ENCODE peak calls at places on chromosomes 1 and 21, in nine cellular contexts. K, Z, M, B, G, V, J, D and E are unnamed samples.

GRCh38 chr1:246572795-246573194 is 6.5 kb downstream of the CNST start:
- DNase-seq in K (no peak), Z (no peak), M (no peak), B (no peak), G (no peak), V (no peak), J (no peak), D (no peak), E (no peak)

GRCh38 chr1:40652979-40653378 is 12.5 kb downstream of the RIMS3 start:
- DNase-seq in K (no peak), Z (no peak), M (no peak), B (no peak), G (no peak), V (no peak), J (no peak), D (no peak), E (no peak)

GRCh38 chr1:115184951-115185331 is 95.6 kb upstream of the TSPAN2 start:
- DNase-seq in K (peak), Z (peak), M (no peak), B (peak), G (no peak), V (no peak), J (no peak), D (peak), E (no peak)

GRCh38 chr1:66599346-66599745 is 65.4 kb downstream of the SGIP1 start:
- DNase-seq in K (no peak), Z (no peak), M (no peak), B (no peak), G (no peak), V (no peak), J (no peak), D (no peak), E (no peak)

GRCh38 chr21:44498965-44499560 is 40.9 kb downstream of the KRTAP10-1 start:
- DNase-seq in K (no peak), Z (no peak), M (no peak), B (no peak), G (no peak), V (no peak), J (no peak), D (no peak), E (no peak)

GRCh38 chr1:155272466-155273133 is 704 bp downstream of the CLK2 start:
- DNase-seq in K (no peak), Z (peak), M (no peak), B (peak), G (no peak), V (no peak), J (no peak), D (no peak), E (no peak)

GRCh38 chr1:14955986-14956385 is 197.6 kb upstream of the TMEM51 start:
- DNase-seq in K (no peak), Z (no peak), M (no peak), B (no peak), G (no peak), V (no peak), J (no peak), D (no peak), E (no peak)

GRCh38 chr1:91752324-91752723 is 133.6 kb downstream of the TGFBR3 start:
- DNase-seq in K (no peak), Z (no peak), M (no peak), B (no peak), G (no peak), V (no peak), J (no peak), D (peak), E (no peak)

GRCh38 chr1:109167114-109167513 is 46.6 kb upstream of the SARS1 start:
- DNase-seq in K (no peak), Z (no peak), M (no peak), B (no peak), G (no peak), V (no peak), J (no peak), D (no peak), E (no peak)

GRCh38 chr21:46597896-46598343 is 7.0 kb downstream of the S100B start:
- DNase-seq in K (no peak), Z (no peak), M (no peak), B (no peak), G (no peak), V (no peak), J (no peak), D (no peak), E (no peak)

GRCh38 chr1:209580577-209580976 is 2.9 kb upstream of the CAMK1G start:
- DNase-seq in K (no peak), Z (no peak), M (no peak), B (peak), G (no peak), V (no peak), J (no peak), D (no peak), E (no peak)

GRCh38 chr1:223016890-223017289 is 126.2 kb downstream of the TLR5 start:
- DNase-seq in K (no peak), Z (no peak), M (no peak), B (no peak), G (no peak), V (no peak), J (no peak), D (no peak), E (no peak)

GRCh38 chr1:52913537-52913936 is 8.0 kb downstream of the ECHDC2 start:
- DNase-seq in K (no peak), Z (no peak), M (no peak), B (no peak), G (peak), V (no peak), J (no peak), D (no peak), E (no peak)

GRCh38 chr21:15124731-15125130 is 59.9 kb upstream of the NRIP1 start:
- DNase-seq in K (no peak), Z (no peak), M (no peak), B (no peak), G (no peak), V (no peak), J (no peak), D (no peak), E (no peak)

GRCh38 chr1:51234721-51235425 is 1.2 kb upstream of the RNF11 start:
- DNase-seq in K (peak), Z (peak), M (no peak), B (peak), G (no peak), V (no peak), J (peak), D (no peak), E (peak)

GRCh38 chr1:5886140-5886483 is 106.1 kb downstream of the NPHP4 start:
- DNase-seq in K (no peak), Z (no peak), M (no peak), B (no peak), G (no peak), V (no peak), J (no peak), D (no peak), E (no peak)

GRCh38 chr1:78301141-78301540 is 189.6 kb upstream of the PTGFR start:
- DNase-seq in K (no peak), Z (no peak), M (no peak), B (no peak), G (no peak), V (no peak), J (no peak), D (no peak), E (no peak)

GRCh38 chr1:212207118-212207517 is 78.1 kb upstream of the PPP2R5A start:
- DNase-seq in K (no peak), Z (no peak), M (no peak), B (no peak), G (no peak), V (no peak), J (no peak), D (no peak), E (no peak)

GRCh38 chr1:234716907-234717375 is 107.0 kb upstream of the IRF2BP2 start:
- DNase-seq in K (no peak), Z (no peak), M (no peak), B (no peak), G (no peak), V (no peak), J (no peak), D (no peak), E (no peak)